ENCODE peak calls at places on chromosomes 3 and 15, in nine cellular contexts. T is OCI-LY7; Q is GM23338; Z is cardiac muscle cell; U is AG04450; L is foreskin keratinocyte; M is CD4-positive, alpha-beta T cell; A is iPS DF 6.9; G is psoas muscle. W is an unnamed sample.

GRCh38 chr3:47455806-47456452 is 19.8 kb downstream of the SCAP start:
- DNase-seq in T (no peak), Q (no peak), Z (no peak), U (no peak), L (no peak), M (no peak), A (no peak), G (no peak), W (no peak)

GRCh38 chr3:177137774-177138705 is 59.2 kb downstream of the TBL1XR1 start:
- DNase-seq in T (no peak), Q (no peak), Z (no peak), U (no peak), L (no peak), M (no peak), A (no peak), G (no peak), W (no peak)

GRCh38 chr3:108131105-108131794 is 40.4 kb upstream of the CD47 start:
- DNase-seq in T (no peak), Q (no peak), Z (no peak), U (peak), L (peak), M (no peak), A (no peak), G (no peak), W (peak)

GRCh38 chr15:67025719-67026118 is 39.7 kb upstream of the SMAD3 start:
- DNase-seq in T (no peak), Q (no peak), Z (no peak), U (no peak), L (no peak), M (no peak), A (no peak), G (peak), W (no peak)

GRCh38 chr3:115996420-115997108 is 373.3 kb downstream of the GAP43 start:
- DNase-seq in T (no peak), Q (no peak), Z (no peak), U (no peak), L (no peak), M (no peak), A (no peak), G (no peak), W (no peak)

GRCh38 chr15:99474041-99474906 is 91.5 kb upstream of the MEF2A start:
- DNase-seq in T (no peak), Q (no peak), Z (peak), U (no peak), L (no peak), M (no peak), A (no peak), G (peak), W (no peak)

GRCh38 chr3:34365766-34366165 is 567.3 kb downstream of the PDCD6IP start:
- DNase-seq in T (no peak), Q (no peak), Z (no peak), U (no peak), L (no peak), M (no peak), A (no peak), G (no peak), W (no peak)

GRCh38 chr3:67044955-67045354 is 46.8 kb downstream of the KBTBD8 start:
- DNase-seq in T (no peak), Q (peak), Z (no peak), U (no peak), L (peak), M (no peak), A (no peak), G (no peak), W (no peak)

GRCh38 chr3:130929827-130930226 is 35.9 kb downstream of the ATP2C1 start:
- DNase-seq in T (no peak), Q (no peak), Z (no peak), U (no peak), L (no peak), M (no peak), A (no peak), G (no peak), W (no peak)

GRCh38 chr3:16386536-16386935 is 121.5 kb downstream of the OXNAD1 start:
- DNase-seq in T (no peak), Q (no peak), Z (no peak), U (no peak), L (peak), M (no peak), A (no peak), G (no peak), W (peak)

GRCh38 chr3:16381426-16381825 is 116.4 kb downstream of the OXNAD1 start:
- DNase-seq in T (no peak), Q (no peak), Z (no peak), U (no peak), L (no peak), M (no peak), A (no peak), G (no peak), W (no peak)

GRCh38 chr3:16382852-16383251 is 117.8 kb downstream of the OXNAD1 start:
- DNase-seq in T (no peak), Q (no peak), Z (no peak), U (no peak), L (no peak), M (no peak), A (no peak), G (no peak), W (no peak)

GRCh38 chr3:16383864-16384263 is 118.9 kb downstream of the OXNAD1 start:
- DNase-seq in T (no peak), Q (no peak), Z (no peak), U (no peak), L (no peak), M (no peak), A (no peak), G (no peak), W (no peak)

DNA sequence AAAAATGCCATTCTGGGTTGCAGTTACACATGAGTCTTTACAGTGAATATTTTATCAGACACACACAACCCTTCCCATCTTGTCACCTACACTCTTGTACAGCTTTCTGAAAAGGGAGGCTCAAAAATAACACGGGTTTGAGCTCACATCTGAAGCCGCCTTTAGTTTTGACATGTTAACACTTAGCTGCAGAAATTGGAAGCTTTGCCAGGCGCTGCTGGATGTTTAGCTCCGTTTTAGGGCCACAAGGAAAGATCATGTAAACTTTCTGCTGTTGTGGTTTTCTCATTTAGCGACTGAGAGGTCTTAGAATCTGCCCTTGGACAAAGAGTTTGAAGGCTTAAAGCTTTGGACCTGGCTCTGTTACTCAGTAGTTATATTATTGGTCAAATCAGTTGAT is 120.1 kb downstream of the OXNAD1 start:
- DNase-seq in T (no peak), Q (no peak), Z (no peak), U (peak), L (no peak), M (no peak), A (no peak), G (no peak), W (no peak)
- H3K27ac ChIP-seq in T (no peak), Q (no peak), Z (peak), U (no peak), L (no peak), M (no peak), A (no peak), G (no peak), W (no peak)

DNA sequence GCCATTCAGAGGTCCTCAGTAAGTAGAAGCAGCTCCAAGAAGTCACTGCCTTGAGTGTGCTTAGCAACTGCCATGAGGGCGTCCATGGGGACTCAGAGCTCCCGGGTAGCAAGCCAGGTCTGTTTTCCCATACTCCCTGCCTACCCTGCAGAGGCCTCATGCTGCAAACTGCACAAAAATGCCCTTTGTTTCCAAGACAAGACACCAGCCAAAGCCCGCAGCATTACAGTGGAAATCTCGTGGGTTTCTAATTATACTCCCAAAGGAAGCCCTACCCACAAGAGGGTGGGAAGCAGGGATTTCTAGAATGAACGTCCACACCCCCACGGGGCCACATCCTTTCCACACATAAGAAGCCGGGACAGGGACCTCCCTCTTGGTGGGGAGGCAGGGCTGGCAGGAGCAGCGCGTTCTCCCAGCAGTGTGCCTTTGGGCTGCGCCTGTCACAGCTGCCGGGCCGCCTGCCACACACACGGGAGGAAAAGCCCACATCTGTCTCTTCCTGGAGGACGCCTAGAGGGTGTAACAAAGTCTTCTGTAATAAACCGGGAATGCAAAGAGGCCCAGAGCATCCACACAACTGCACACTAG is 31.1 kb downstream of the FAM174B start:
- DNase-seq in T (no peak), Q (no peak), Z (no peak), U (no peak), L (no peak), M (no peak), A (no peak), G (peak), W (no peak)
- H3K27ac ChIP-seq in T (no peak), Q (no peak), Z (no peak), U (no peak), L (no peak), M (no peak), A (no peak), G (peak), W (no peak)

GRCh38 chr3:120569224-120569915 is 26.8 kb upstream of the NDUFB4 start:
- DNase-seq in T (no peak), Q (no peak), Z (peak), U (no peak), L (no peak), M (no peak), A (no peak), G (no peak), W (no peak)
- H3K27ac ChIP-seq in T (no peak), Q (no peak), Z (peak), U (no peak), L (no peak), M (no peak), A (no peak), G (no peak), W (no peak)

GRCh38 chr3:162295323-162295983 is 798.8 kb downstream of the OTOL1 start:
- DNase-seq in T (no peak), Q (peak), Z (peak), U (peak), L (peak), M (no peak), A (no peak), G (no peak), W (peak)
- H3K27ac ChIP-seq in T (no peak), Q (no peak), Z (peak), U (peak), L (no peak), M (no peak), A (no peak), G (no peak), W (no peak)